ENCODE peak calls at places on chromosomes 16 and 17, in eight cellular contexts. S is WTC11; U is activated effector memory CD4-positive, alpha-beta T cell treated with Interleukin-2 at 50 U/mL for 16 hours; R is CD4-positive, alpha-beta T cell; L is SHP77; Y is transverse colon; P is T-helper 2 cell treated with Interferon-gamma antibody and Interleukin-4, amounts not matched to agents 5 μg/mL and 100 μg/mL, for 36 hours; F is HTR-8/SVneo. B is an unnamed sample.

GRCh38 chr16:74297296-74297665 is 667 bp downstream of the PSMD7 start:
- DNase-seq in Y (peak; percentile 18), S (no peak), U (peak; percentile 1), P (peak; percentile 37), R (peak; percentile 12), F (peak; percentile 31), L (peak; percentile 13), B (peak; percentile 36)

GRCh38 chr16:26772503-26772902 is 294.2 kb upstream of the C16orf82 start:
- DNase-seq in U (no peak), F (no peak), P (no peak), S (no peak), L (no peak), Y (no peak), R (no peak), B (no peak)

GRCh38 chr17:73643012-73643845 is 1.0 kb downstream of the SDK2 start:
- DNase-seq in P (no peak), L (peak; percentile 29), U (no peak), Y (peak; percentile 34), S (peak; percentile 47), F (no peak), R (no peak), B (peak; percentile 42)

GRCh38 chr16:85523602-85524364 is 89.3 kb upstream of the GSE1 start:
- DNase-seq in U (no peak), R (no peak), P (no peak), Y (no peak), L (no peak), S (peak; percentile 70), F (peak; percentile 51), B (no peak)

GRCh38 chr16:84292032-84292431 is 2.6 kb upstream of the WFDC1 start:
- DNase-seq in L (no peak), P (no peak), Y (no peak), U (no peak), R (no peak), F (no peak), S (no peak), B (no peak)

GRCh38 chr16:85458952-85459351 is 154.2 kb upstream of the GSE1 start:
- DNase-seq in F (no peak), U (no peak), S (no peak), L (no peak), Y (no peak), R (no peak), P (no peak), B (no peak)

GRCh38 chr17:82647593-82648164 is 565 bp downstream of the WDR45B start:
- DNase-seq in F (peak; percentile 40), Y (peak; percentile 55), L (no peak), S (peak; percentile 36), P (peak; percentile 49), R (peak; percentile 35), U (peak; percentile 24), B (peak; percentile 38)

GRCh38 chr17:29582767-29583166 is 6.7 kb downstream of the GIT1 start:
- DNase-seq in Y (no peak), U (no peak), P (no peak), R (no peak), F (no peak), S (no peak), L (no peak), B (no peak)

GRCh38 chr17:5585814-5586558 is 1.7 kb upstream of the NLRP1 start:
- DNase-seq in Y (no peak), F (no peak), S (no peak), U (no peak), P (no peak), L (no peak), R (no peak), B (peak; percentile 57)

GRCh38 chr17:80619535-80620235 is 75.0 kb downstream of the RPTOR start:
- DNase-seq in S (no peak), P (no peak), F (peak; percentile 51), Y (no peak), L (no peak), R (no peak), U (no peak), B (peak; percentile 96)

GRCh38 chr17:55540414-55541091 is 29.3 kb upstream of the SMIM36 start:
- DNase-seq in Y (no peak), U (no peak), F (no peak), L (no peak), P (no peak), R (no peak), S (no peak), B (peak; percentile 8)

GRCh38 chr17:6495450-6496115 is 51.3 kb downstream of the PIMREG start:
- DNase-seq in R (no peak), Y (no peak), U (no peak), S (no peak), L (no peak), F (no peak), P (no peak), B (no peak)

GRCh38 chr17:67779098-67779672 is 46.1 kb upstream of the BPTF start:
- DNase-seq in U (no peak), R (no peak), L (peak; percentile 44), P (no peak), F (peak; percentile 51), Y (peak; percentile 27), S (peak; percentile 73), B (peak; percentile 36)

GRCh38 chr17:36705651-36706436 is 104.5 kb downstream of the MRM1 start:
- DNase-seq in F (peak; percentile 77), U (peak; percentile 34), Y (peak; percentile 55), R (no peak), S (peak; percentile 70), L (peak; percentile 33), P (peak; percentile 40), B (peak; percentile 72)

GRCh38 chr17:73667184-73667959 is 23.1 kb upstream of the SDK2 start:
- DNase-seq in L (no peak), P (no peak), R (no peak), S (no peak), F (no peak), U (no peak), Y (no peak), B (no peak)

GRCh38 chr16:88747588-88748301 is 37.3 kb downstream of the PIEZO1 start:
- DNase-seq in R (no peak), P (peak; percentile 19), Y (peak; percentile 68), S (peak; percentile 87), F (no peak), U (no peak), L (peak; percentile 56), B (peak; percentile 38)

GRCh38 chr17:47604268-47604927 is 45.3 kb upstream of the KPNB1 start:
- DNase-seq in L (peak; percentile 79), P (no peak), S (no peak), F (no peak), R (no peak), Y (no peak), U (no peak), B (no peak)

GRCh38 chr16:85296859-85297698 is 184.8 kb upstream of the CIBAR2 start:
- DNase-seq in Y (peak; percentile 58), L (no peak), F (peak; percentile 75), P (peak; percentile 42), R (peak; percentile 44), U (peak; percentile 10), S (peak; percentile 78), B (peak; percentile 40)

GRCh38 chr16:12531937-12532336 is 271.8 kb downstream of the CPPED1 start:
- DNase-seq in S (no peak), R (no peak), F (no peak), U (no peak), P (no peak), Y (no peak), L (no peak), B (no peak)

GRCh38 chr17:27569257-27569722 is 61.7 kb upstream of the LGALS9 start:
- DNase-seq in L (no peak), R (no peak), F (no peak), Y (no peak), P (peak; percentile 55), U (no peak), S (peak; percentile 84), B (no peak)

GRCh38 chr16:1221628-1222552 is 3.2 kb downstream of the TPSG1 start:
- DNase-seq in F (no peak), R (no peak), U (no peak), S (no peak), L (no peak), P (no peak), Y (peak; percentile 33), B (no peak)

GRCh38 chr16:78684655-78685400 is 585.4 kb downstream of the WWOX start:
- DNase-seq in F (no peak), L (no peak), S (no peak), U (no peak), R (no peak), P (no peak), Y (no peak), B (peak; percentile 4)

GRCh38 chr17:77019955-77020379 is 120.8 kb upstream of the SEC14L1 start:
- DNase-seq in U (no peak), L (no peak), P (no peak), S (no peak), Y (no peak), F (peak; percentile 53), R (no peak), B (no peak)

GRCh38 chr17:17487998-17488397 is 8.2 kb downstream of the RASD1 start:
- DNase-seq in L (no peak), S (no peak), F (no peak), U (no peak), R (no peak), Y (no peak), P (no peak), B (no peak)

GRCh38 chr16:1055557-1055924 is 17.0 kb upstream of the SSTR5 start:
- DNase-seq in Y (no peak), F (no peak), P (no peak), S (no peak), R (no peak), U (no peak), L (no peak), B (no peak)

GRCh38 chr16:56833243-56833970 is 31.6 kb upstream of the SLC12A3 start:
- DNase-seq in S (no peak), P (no peak), Y (no peak), L (no peak), U (no peak), F (no peak), R (no peak), B (peak; percentile 34)

GRCh38 chr17:1713878-1714487 is 3.8 kb upstream of the TLCD2 start:
- DNase-seq in R (no peak), U (no peak), P (no peak), L (peak; percentile 47), Y (peak; percentile 71), F (peak; percentile 83), S (peak; percentile 78), B (peak; percentile 35)